ENCODE peak calls at places on chromosomes 7 and 10, in nine cellular contexts. Q is DMS53, I is C1 segment of cervical spinal cord, U is aorta, C is GM03348, X is fibroblast of the conjunctiva, Y is CMK, P is GM23338, L is SK-N-MC. F is an unnamed sample.

GRCh38 chr7:109844362-109844761 is 1246.6 kb upstream of the LRRN3 start:
- DNase-seq in Q (peak), I (no peak), U (no peak), C (no peak), X (no peak), Y (no peak), P (peak), L (no peak), F (no peak)

GRCh38 chr7:141312828-141313521 is 238.2 kb upstream of the AGK start:
- DNase-seq in Q (no peak), I (no peak), U (no peak), C (no peak), X (no peak), Y (no peak), P (no peak), L (no peak), F (no peak)

GRCh38 chr10:132306951-132307751 is 599 bp downstream of the STK32C start:
- DNase-seq in Q (peak), I (no peak), U (peak), C (no peak), X (no peak), Y (no peak), P (peak), L (no peak), F (peak)

GRCh38 chr7:157046681-157047080 is 36.2 kb upstream of the MNX1 start:
- DNase-seq in Q (no peak), I (no peak), U (no peak), C (peak), X (no peak), Y (no peak), P (no peak), L (no peak), F (no peak)

GRCh38 chr7:8303904-8304528 is 42.0 kb upstream of the ICA1 start:
- DNase-seq in Q (peak), I (no peak), U (no peak), C (no peak), X (no peak), Y (no peak), P (no peak), L (no peak), F (no peak)

GRCh38 chr7:5636914-5637313 is 144.5 kb downstream of the RNF216 start:
- DNase-seq in Q (no peak), I (peak), U (peak), C (peak), X (peak), Y (no peak), P (no peak), L (peak), F (no peak)

GRCh38 chr10:116629340-116629739 is 8.6 kb downstream of the PNLIPRP2 start:
- DNase-seq in Q (no peak), I (no peak), U (no peak), C (no peak), X (no peak), Y (no peak), P (no peak), L (no peak), F (no peak)

GRCh38 chr10:80487791-80488538 is 33.9 kb downstream of the TSPAN14 start:
- DNase-seq in Q (no peak), I (no peak), U (peak), C (no peak), X (no peak), Y (peak), P (no peak), L (no peak), F (no peak)

GRCh38 chr10:78362406-78363022 is 328.9 kb downstream of the RPS24 start:
- DNase-seq in Q (no peak), I (no peak), U (peak), C (no peak), X (no peak), Y (peak), P (no peak), L (no peak), F (no peak)

GRCh38 chr10:102281103-102281502 is 35.8 kb downstream of the GBF1 start:
- DNase-seq in Q (peak), I (no peak), U (no peak), C (peak), X (no peak), Y (no peak), P (no peak), L (no peak), F (no peak)

GRCh38 chr7:74174606-74175082 is 488 bp downstream of the EIF4H start:
- DNase-seq in Q (peak), I (no peak), U (peak), C (peak), X (peak), Y (no peak), P (peak), L (no peak), F (no peak)

GRCh38 chr7:2072798-2073197 is 159.9 kb downstream of the MAD1L1 start:
- DNase-seq in Q (no peak), I (no peak), U (no peak), C (no peak), X (no peak), Y (no peak), P (no peak), L (no peak), F (no peak)

GRCh38 chr7:90411510-90411909 is 8.2 kb downstream of the CLDN12 start:
- DNase-seq in Q (peak), I (no peak), U (no peak), C (no peak), X (no peak), Y (no peak), P (no peak), L (no peak), F (no peak)

GRCh38 chr10:118027397-118027796 is 19.3 kb downstream of the RAB11FIP2 start:
- DNase-seq in Q (no peak), I (no peak), U (no peak), C (no peak), X (no peak), Y (no peak), P (no peak), L (no peak), F (no peak)

GRCh38 chr10:127774771-127775559 is 38.0 kb downstream of the FOXI2 start:
- DNase-seq in Q (no peak), I (no peak), U (no peak), C (no peak), X (no peak), Y (no peak), P (no peak), L (no peak), F (no peak)

GRCh38 chr7:84700563-84701370 is 486.1 kb downstream of the SEMA3D start:
- DNase-seq in Q (peak), I (no peak), U (no peak), C (no peak), X (no peak), Y (no peak), P (no peak), L (no peak), F (no peak)

GRCh38 chr7:46900312-46901263 is 681.3 kb downstream of the TNS3 start:
- DNase-seq in Q (no peak), I (no peak), U (no peak), C (no peak), X (no peak), Y (no peak), P (no peak), L (no peak), F (no peak)

GRCh38 chr10:18886102-18886501 is 162.5 kb upstream of the MALRD1 start:
- DNase-seq in Q (no peak), I (no peak), U (no peak), C (peak), X (no peak), Y (no peak), P (no peak), L (no peak), F (no peak)

GRCh38 chr7:158695726-158696452 is 8.7 kb downstream of the NCAPG2 start:
- DNase-seq in Q (peak), I (peak), U (no peak), C (peak), X (peak), Y (no peak), P (peak), L (no peak), F (peak)

GRCh38 chr10:83991986-83992753 is 147.1 kb upstream of the GHITM start:
- DNase-seq in Q (peak), I (no peak), U (no peak), C (no peak), X (no peak), Y (peak), P (peak), L (no peak), F (no peak)

GRCh38 chr10:123011987-123012386 is 3.2 kb downstream of the ACADSB start:
- DNase-seq in Q (no peak), I (no peak), U (no peak), C (no peak), X (no peak), Y (no peak), P (no peak), L (no peak), F (no peak)

GRCh38 chr7:77459311-77459726 is 43.2 kb upstream of the GSAP start:
- DNase-seq in Q (peak), I (no peak), U (no peak), C (no peak), X (no peak), Y (no peak), P (no peak), L (no peak), F (no peak)

GRCh38 chr10:124079864-124080263 is 13.5 kb downstream of the CHST15 start:
- DNase-seq in Q (no peak), I (no peak), U (no peak), C (no peak), X (no peak), Y (no peak), P (no peak), L (no peak), F (peak)

GRCh38 chr7:131328387-131329175 is 905 bp downstream of the MKLN1 start:
- DNase-seq in Q (peak), I (no peak), U (no peak), C (peak), X (no peak), Y (no peak), P (no peak), L (no peak), F (no peak)

GRCh38 chr10:95793401-95794045 is 37.6 kb downstream of the ENTPD1 start:
- DNase-seq in Q (no peak), I (no peak), U (no peak), C (no peak), X (no peak), Y (no peak), P (no peak), L (no peak), F (peak)

GRCh38 chr7:138739859-138740258 is 38.7 kb upstream of the SVOPL start:
- DNase-seq in Q (no peak), I (no peak), U (no peak), C (no peak), X (no peak), Y (no peak), P (no peak), L (no peak), F (no peak)

GRCh38 chr10:51109821-51110533 is 35.7 kb downstream of the PRKG1 start:
- DNase-seq in Q (no peak), I (no peak), U (no peak), C (peak), X (peak), Y (no peak), P (no peak), L (no peak), F (no peak)

GRCh38 chr10:119817991-119818888 is 54.4 kb downstream of the MCMBP start:
- DNase-seq in Q (no peak), I (peak), U (peak), C (peak), X (peak), Y (no peak), P (peak), L (no peak), F (no peak)

GRCh38 chr10:123997486-123998196 is 95.8 kb downstream of the CHST15 start:
- DNase-seq in Q (no peak), I (no peak), U (no peak), C (peak), X (peak), Y (no peak), P (no peak), L (no peak), F (no peak)

GRCh38 chr10:86221442-86222335 is 144.9 kb downstream of the GRID1 start:
- DNase-seq in Q (no peak), I (no peak), U (peak), C (no peak), X (no peak), Y (no peak), P (no peak), L (no peak), F (no peak)

GRCh38 chr7:24718977-24719491 is 38.2 kb downstream of the GSDME start:
- DNase-seq in Q (no peak), I (no peak), U (no peak), C (no peak), X (no peak), Y (no peak), P (no peak), L (no peak), F (peak)

GRCh38 chr7:7157887-7158271 is 24.5 kb upstream of the C1GALT1 start:
- DNase-seq in Q (no peak), I (no peak), U (no peak), C (peak), X (no peak), Y (no peak), P (no peak), L (no peak), F (no peak)

GRCh38 chr7:55210716-55211115 is 154.4 kb upstream of the LANCL2 start:
- DNase-seq in Q (no peak), I (no peak), U (no peak), C (no peak), X (no peak), Y (no peak), P (no peak), L (no peak), F (no peak)

GRCh38 chr7:66301737-66302136 is 96.6 kb downstream of the TPST1 start:
- DNase-seq in Q (no peak), I (no peak), U (no peak), C (no peak), X (no peak), Y (no peak), P (no peak), L (no peak), F (no peak)

GRCh38 chr7:79806161-79806734 is 328.4 kb upstream of the GNAI1 start:
- DNase-seq in Q (peak), I (no peak), U (no peak), C (peak), X (peak), Y (no peak), P (peak), L (no peak), F (no peak)

GRCh38 chr7:35029311-35029710 is 8.0 kb downstream of the DPY19L1 start:
- DNase-seq in Q (no peak), I (no peak), U (no peak), C (no peak), X (no peak), Y (no peak), P (no peak), L (no peak), F (no peak)

GRCh38 chr7:16398211-16399017 is 22.9 kb downstream of the CRPPA start:
- DNase-seq in Q (no peak), I (no peak), U (no peak), C (no peak), X (no peak), Y (no peak), P (no peak), L (no peak), F (no peak)

GRCh38 chr7:102966450-102966849 is 53.6 kb downstream of the LRRC17 start:
- DNase-seq in Q (no peak), I (no peak), U (no peak), C (no peak), X (no peak), Y (no peak), P (no peak), L (no peak), F (no peak)

F was measured in naive B cell.